ENCODE peak calls at places on chromosome 15, in five cellular contexts. W is PC-3, Q is OCI-LY7, T is fibroblast of lung, X is IMR-90. S is an unnamed sample.

GRCh38 chr15:96331942-96332853 is 1.7 kb downstream of the NR2F2 start:
- DNase-seq in X (no peak), T (peak), W (peak), Q (no peak), S (peak)

GRCh38 chr15:69854521-69855171 is 243.1 kb downstream of the TLE3 start:
- DNase-seq in X (peak), W (peak), Q (no peak), T (peak), S (peak)

GRCh38 chr15:50996641-50997040 is 88.2 kb downstream of the AP4E1 start:
- DNase-seq in Q (no peak), X (peak), T (peak), W (peak), S (no peak)

GRCh38 chr15:66711886-66712285 is 9.8 kb downstream of the SMAD6 start:
- DNase-seq in T (no peak), Q (no peak), W (no peak), X (no peak), S (no peak)

GRCh38 chr15:39154776-39155175 is 426.1 kb upstream of the THBS1 start:
- DNase-seq in X (no peak), W (no peak), Q (no peak), T (no peak), S (no peak)

GRCh38 chr15:38853608-38854007 is 289.0 kb upstream of the RASGRP1 start:
- DNase-seq in X (peak), W (peak), Q (peak), T (peak), S (peak)

GRCh38 chr15:89767411-89767915 is 8.7 kb upstream of the MESP2 start:
- DNase-seq in X (no peak), T (no peak), W (no peak), Q (no peak), S (no peak)

GRCh38 chr15:70701891-70702568 is 61.3 kb downstream of the UACA start:
- DNase-seq in Q (no peak), T (peak), W (peak), X (peak), S (no peak)

GRCh38 chr15:25933456-25934158 is 70.5 kb upstream of the ATP10A start:
- DNase-seq in X (peak), T (peak), W (peak), Q (peak), S (peak)

GRCh38 chr15:60972866-60973265 is 256.2 kb downstream of the RORA start:
- DNase-seq in X (peak), W (peak), Q (no peak), T (peak), S (no peak)

GRCh38 chr15:34588046-34588674 is 4.7 kb upstream of the GOLGA8B start:
- DNase-seq in T (peak), X (peak), Q (peak), W (peak), S (peak)

GRCh38 chr15:92519709-92520108 is 126.0 kb downstream of the ST8SIA2 start:
- DNase-seq in Q (no peak), X (no peak), T (no peak), W (no peak), S (no peak)

GRCh38 chr15:31758126-31758525 is 272.2 kb upstream of the CHRNA7 start:
- DNase-seq in T (peak), Q (peak), X (peak), W (peak), S (no peak)

GRCh38 chr15:41634072-41634628 is 26.1 kb upstream of the MGA start:
- DNase-seq in W (no peak), Q (peak), X (no peak), T (no peak), S (no peak)

GRCh38 chr15:68817304-68818087 is 3.2 kb downstream of the ANP32A start:
- DNase-seq in T (peak), W (peak), Q (peak), X (peak), S (peak)

GRCh38 chr15:39888243-39888642 is 31.8 kb downstream of the GPR176 start:
- DNase-seq in X (no peak), T (no peak), W (no peak), Q (no peak), S (no peak)

GRCh38 chr15:38618242-38618925 is 53.8 kb upstream of the RASGRP1 start:
- DNase-seq in Q (no peak), T (no peak), W (no peak), X (no peak), S (no peak)

GRCh38 chr15:40471105-40471777 is 457 bp downstream of the CHST14 start:
- DNase-seq in W (peak), T (peak), Q (peak), X (peak), S (peak)

GRCh38 chr15:40826123-40827075 is 2.1 kb downstream of the PPP1R14D start:
- DNase-seq in W (no peak), T (no peak), X (no peak), Q (no peak), S (no peak)

GRCh38 chr15:67822537-67823370 is 2.6 kb upstream of the SKOR1 start:
- DNase-seq in X (no peak), T (no peak), Q (no peak), W (no peak), S (peak)

GRCh38 chr15:71186267-71186666 is 71.0 kb downstream of the THSD4 start:
- DNase-seq in Q (no peak), T (no peak), X (no peak), W (no peak), S (no peak)

GRCh38 chr15:47460775-47461174 is 256.5 kb upstream of the SEMA6D start:
- DNase-seq in T (no peak), Q (peak), W (no peak), X (no peak), S (no peak)

GRCh38 chr15:50192926-50193595 is 11.1 kb downstream of the SLC27A2 start:
- DNase-seq in X (peak), T (no peak), W (no peak), Q (no peak), S (no peak)

GRCh38 chr15:70791248-70791647 is 27.9 kb upstream of the UACA start:
- DNase-seq in T (no peak), W (no peak), Q (no peak), X (no peak), S (no peak)

GRCh38 chr15:77013786-77014136 is 18.8 kb downstream of the PSTPIP1 start:
- DNase-seq in X (no peak), Q (no peak), W (peak), T (no peak), S (no peak)

GRCh38 chr15:89179966-89180875 is 41.2 kb downstream of the RLBP1 start:
- DNase-seq in X (peak), W (no peak), T (no peak), Q (no peak), S (no peak)

GRCh38 chr15:93974804-93975481 is 256.4 kb upstream of the MCTP2 start:
- DNase-seq in T (peak), W (peak), X (peak), Q (no peak), S (peak)

GRCh38 chr15:43440721-43441281 is 52.2 kb downstream of the TP53BP1 start:
- DNase-seq in X (peak), W (peak), Q (peak), T (peak), S (peak)

GRCh38 chr15:29805043-29805707 is 17.1 kb downstream of the TJP1 start:
- DNase-seq in X (peak), T (peak), W (peak), Q (no peak), S (no peak)

GRCh38 chr15:69855601-69856000 is 242.1 kb downstream of the TLE3 start:
- DNase-seq in X (no peak), Q (no peak), T (no peak), W (no peak), S (no peak)

GRCh38 chr15:53074221-53074620 is 284.1 kb upstream of the ONECUT1 start:
- DNase-seq in T (no peak), Q (no peak), X (no peak), W (no peak), S (no peak)

GRCh38 chr15:79897380-79897678 is 515 bp upstream of the MTHFS start:
- DNase-seq in W (no peak), X (no peak), Q (no peak), T (peak), S (no peak)

DNA sequence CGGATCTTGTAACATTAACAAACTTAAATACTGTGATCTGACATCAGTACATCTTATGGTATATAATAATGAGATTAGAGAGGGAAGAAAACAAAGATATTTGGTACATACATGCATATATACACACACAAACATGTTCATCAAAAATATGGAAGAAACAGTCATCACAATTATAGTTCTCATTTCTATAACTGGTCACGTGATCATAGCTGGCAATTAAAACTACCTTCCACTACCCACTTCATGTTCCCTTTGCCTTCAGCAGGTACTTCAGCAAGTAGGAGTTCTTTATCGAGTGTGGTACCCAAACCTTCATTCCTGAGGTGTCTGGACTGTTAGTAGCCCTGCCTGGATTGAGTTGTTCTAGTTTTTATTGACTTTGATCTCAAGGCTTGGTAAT is 70.9 kb upstream of the ALDH1A3 start:
- DNase-seq in Q (no peak), W (no peak), T (no peak), X (no peak), S (no peak)
- H3K4me3 ChIP-seq in Q (no peak), W (no peak), T (no peak), X (no peak), S (no peak)

GRCh38 chr15:65212097-65212496 is 824 bp upstream of the CILP start:
- DNase-seq in T (no peak), X (no peak), W (no peak), Q (peak), S (peak)
- TF ChIP-seq CTCF in T (peak), X (peak), W (peak), Q (peak), S (peak)

DNA sequence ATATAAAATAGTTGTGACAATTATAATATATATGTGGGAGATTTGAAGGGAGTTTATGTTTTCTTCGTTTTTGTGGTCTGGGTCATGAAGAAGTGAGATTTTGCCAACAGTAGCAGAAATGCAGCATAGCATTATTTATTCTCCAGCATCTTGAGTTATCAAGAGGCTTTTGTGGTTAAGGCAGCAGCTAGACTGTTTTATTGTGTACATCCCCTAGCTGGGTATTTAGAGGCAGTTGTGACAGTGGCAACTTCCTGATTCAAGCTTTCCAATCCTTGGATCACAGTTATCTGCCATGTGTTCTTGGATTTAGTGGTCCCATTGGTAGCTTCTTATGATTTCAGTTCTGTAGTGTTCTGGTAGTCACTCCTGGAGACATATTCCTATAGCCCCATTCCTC is 29.0 kb downstream of the ARIH1 start:
- DNase-seq in Q (no peak), W (no peak), X (no peak), T (no peak), S (no peak)
- H3K4me2 ChIP-seq in Q (no peak), W (no peak), X (no peak), T (no peak), S (no peak)

GRCh38 chr15:83206971-83207621 is 527 bp downstream of the HDGFL3 start:
- DNase-seq in X (no peak), W (peak), Q (peak), T (peak), S (peak)

GRCh38 chr15:83205725-83206324 is 1.8 kb downstream of the HDGFL3 start:
- DNase-seq in W (peak), Q (peak), X (peak), T (peak), S (no peak)

GRCh38 chr15:83203543-83203942 is 4.1 kb downstream of the HDGFL3 start:
- DNase-seq in W (no peak), T (no peak), Q (no peak), X (no peak), S (no peak)

GRCh38 chr15:83206387-83206970 is 1.1 kb downstream of the HDGFL3 start:
- DNase-seq in T (peak), W (peak), X (no peak), Q (peak), S (peak)

GRCh38 chr15:83204697-83205096 is 2.9 kb downstream of the HDGFL3 start:
- DNase-seq in Q (no peak), W (no peak), X (no peak), T (no peak), S (peak)
- H3K4me3 ChIP-seq in Q (no peak), W (no peak), X (no peak), T (no peak), S (peak)

GRCh38 chr15:63718590-63719035 is 115.1 kb downstream of the HERC1 start:
- DNase-seq in T (peak), Q (no peak), X (peak), W (peak), S (no peak)
- TF ChIP-seq CTCF in T (no peak), Q (no peak), X (no peak), W (no peak), S (no peak)

GRCh38 chr15:99589801-99590200 is 24.0 kb downstream of the MEF2A start:
- DNase-seq in X (no peak), Q (no peak), W (no peak), T (no peak), S (no peak)

GRCh38 chr15:99593070-99593469 is 27.3 kb downstream of the MEF2A start:
- DNase-seq in W (no peak), X (no peak), Q (no peak), T (no peak), S (no peak)

GRCh38 chr15:99590913-99591646 is 25.3 kb downstream of the MEF2A start:
- DNase-seq in Q (no peak), T (no peak), W (no peak), X (no peak), S (no peak)

GRCh38 chr15:99594916-99595315 is 29.1 kb downstream of the MEF2A start:
- DNase-seq in Q (no peak), W (no peak), T (no peak), X (peak), S (no peak)

GRCh38 chr15:99592135-99592845 is 26.5 kb downstream of the MEF2A start:
- DNase-seq in T (peak), W (no peak), X (peak), Q (no peak), S (no peak)
- H3K4me2 ChIP-seq in T (no peak), W (no peak), X (no peak), Q (no peak), S (no peak)

GRCh38 chr15:74184582-74185091 is 11.1 kb downstream of the ISLR start:
- DNase-seq in X (no peak), Q (no peak), W (peak), T (no peak), S (no peak)
- H3K4me3 ChIP-seq in X (no peak), Q (no peak), W (no peak), T (no peak), S (no peak)

DNA sequence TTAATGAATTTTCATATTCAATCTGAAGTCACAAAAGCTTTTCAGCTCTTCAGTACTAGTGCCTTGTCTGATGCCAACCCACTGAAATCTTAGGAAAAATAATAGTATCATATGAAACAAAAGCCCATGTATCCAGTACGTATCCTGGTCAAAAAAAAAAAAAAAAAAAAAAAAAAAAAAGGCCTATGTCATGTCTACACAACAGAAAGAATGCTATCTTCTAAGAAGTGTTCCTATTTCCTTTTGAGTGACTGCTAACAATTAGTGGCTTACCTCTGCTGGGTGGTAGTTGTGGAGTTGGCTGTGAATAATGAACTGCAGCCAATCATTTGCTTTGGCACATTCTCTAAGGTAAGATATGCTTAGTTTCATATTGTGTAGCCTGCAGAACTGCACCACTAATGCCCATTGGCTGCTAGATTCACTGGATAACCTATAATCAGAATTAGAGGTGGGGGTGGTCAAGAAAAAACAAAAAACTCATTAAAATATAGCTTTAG is 59.6 kb downstream of the EIF3J start:
- DNase-seq in W (no peak), X (no peak), T (no peak), Q (no peak), S (no peak)
- TF ChIP-seq CTCF in W (no peak), X (no peak), T (no peak), Q (no peak), S (no peak)

GRCh38 chr15:44550734-44551133 is 13.8 kb downstream of the EIF3J start:
- DNase-seq in X (no peak), W (no peak), T (no peak), Q (peak), S (no peak)

GRCh38 chr15:44545934-44546802 is 9.2 kb downstream of the EIF3J start:
- DNase-seq in W (peak), T (peak), X (peak), Q (peak), S (peak)

GRCh38 chr15:44554934-44555723 is 18.2 kb downstream of the EIF3J start:
- DNase-seq in X (no peak), T (no peak), W (no peak), Q (no peak), S (no peak)

GRCh38 chr15:44550256-44550655 is 13.3 kb downstream of the EIF3J start:
- DNase-seq in Q (peak), W (peak), X (peak), T (peak), S (no peak)
- H3K4me2 ChIP-seq in Q (peak), W (no peak), X (no peak), T (no peak), S (no peak)

DNA sequence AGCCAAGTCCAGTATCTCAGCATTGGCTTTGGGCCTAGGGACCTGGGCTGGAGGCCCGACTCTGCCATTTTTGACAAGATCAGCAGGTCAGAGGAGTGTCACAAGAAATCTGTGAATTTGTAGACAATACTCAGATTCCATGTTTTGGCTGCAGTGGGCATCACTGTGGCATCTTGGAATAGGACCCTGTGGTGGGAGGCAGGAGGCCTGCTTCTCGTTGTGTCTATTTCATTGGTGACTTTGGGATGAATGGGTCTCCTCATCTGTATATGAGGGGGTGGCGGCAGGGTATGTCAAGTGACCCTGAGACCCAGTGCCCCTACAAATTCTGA is 3.3 kb downstream of the C15orf39 start:
- DNase-seq in X (no peak), T (no peak), Q (no peak), W (no peak), S (no peak)
- H3K4me3 ChIP-seq in X (no peak), T (no peak), Q (no peak), W (no peak), S (no peak)

S was measured in GM23338.